ENCODE peak calls at places on chromosome 22, in ten cellular contexts. H, X, A, J, T, R, Y, Z, N and K are unnamed samples.

GRCh38 chr22:50702261-50702671 is 29.6 kb downstream of the SHANK3 start:
- DNase-seq in H (no peak), X (no peak), A (no peak), J (no peak), T (no peak), R (no peak), Y (no peak), Z (no peak), N (no peak), K (no peak)

GRCh38 chr22:32205974-32206773 is 1.3 kb upstream of the RFPL2 start:
- DNase-seq in H (no peak), X (peak; percentile 24), A (no peak), J (no peak), T (no peak), R (no peak), Y (no peak), Z (no peak), N (no peak), K (peak; percentile 21)

GRCh38 chr22:39598017-39598965 is 27.7 kb downstream of the CACNA1I start:
- DNase-seq in H (no peak), X (peak; percentile 90), A (no peak), J (no peak), T (peak; percentile 67), R (peak; percentile 86), Y (peak; percentile 43), Z (no peak), N (no peak), K (peak; percentile 88)

GRCh38 chr22:43183496-43184263 is 3.3 kb downstream of the TTLL12 start:
- DNase-seq in H (no peak), X (no peak), A (no peak), J (no peak), T (no peak), R (no peak), Y (no peak), Z (no peak), N (no peak), K (no peak)

GRCh38 chr22:34760276-34761008 is 305.5 kb upstream of the ISX start:
- DNase-seq in H (no peak), X (no peak), A (no peak), J (no peak), T (no peak), R (no peak), Y (no peak), Z (no peak), N (no peak), K (peak; percentile 91)

GRCh38 chr22:35872451-35872850 is 154.8 kb downstream of the APOL5 start:
- DNase-seq in H (no peak), X (no peak), A (no peak), J (no peak), T (no peak), R (no peak), Y (no peak), Z (no peak), N (no peak), K (no peak)

GRCh38 chr22:49499433-49500075 is 328.1 kb downstream of the BRD1 start:
- DNase-seq in H (no peak), X (no peak), A (no peak), J (no peak), T (no peak), R (peak; percentile 14), Y (no peak), Z (no peak), N (no peak), K (no peak)

GRCh38 chr22:47628477-47629272 is 866.2 kb downstream of the TBC1D22A start:
- DNase-seq in H (no peak), X (no peak), A (no peak), J (no peak), T (no peak), R (no peak), Y (no peak), Z (no peak), N (no peak), K (no peak)

GRCh38 chr22:41697126-41697775 is 2.1 kb upstream of the MEI1 start:
- DNase-seq in H (peak; percentile 69), X (peak; percentile 95), A (peak; percentile 92), J (peak; percentile 89), T (peak; percentile 99), R (peak; percentile 81), Y (peak; percentile 77), Z (peak; percentile 72), N (peak; percentile 90), K (peak; percentile 88)

GRCh38 chr22:26763633-26764295 is 106.4 kb downstream of the MIAT start:
- DNase-seq in H (peak; percentile 75), X (peak; percentile 26), A (no peak), J (peak; percentile 71), T (no peak), R (peak; percentile 91), Y (peak; percentile 85), Z (no peak), N (no peak), K (peak; percentile 69)

GRCh38 chr22:44329179-44329796 is 16.5 kb upstream of the SHISAL1 start:
- DNase-seq in H (no peak), X (peak; percentile 51), A (peak; percentile 46), J (no peak), T (no peak), R (no peak), Y (no peak), Z (no peak), N (no peak), K (peak; percentile 67)